ENCODE peak calls at places on chromosomes 13 and 19, in eight cellular contexts. W, R, T, C, K, B, P and Z are unnamed samples.
A peak's percentile ranks its signal among the peaks of the same experiment; 100 is the strongest.

GRCh38 chr19:11612816-11613511 is 15.7 kb downstream of the ZNF627 start:
- DNase-seq in W (peak; percentile 38), T (peak; percentile 20), P (no peak), C (no peak), B (no peak), R (no peak), K (no peak), Z (no peak)

GRCh38 chr19:29525901-29526729 is at the start of gene VSTM2B:
- DNase-seq in C (no peak), K (no peak), B (peak; percentile 54), R (no peak), W (no peak), P (no peak), T (no peak), Z (peak; percentile 73)

GRCh38 chr13:113869263-113869662 is 5.4 kb upstream of the GAS6 start:
- DNase-seq in K (no peak), P (peak; percentile 2), R (no peak), C (no peak), T (no peak), W (no peak), B (no peak), Z (no peak)

GRCh38 chr19:10339380-10339960 is at the start of gene ICAM3:
- DNase-seq in W (no peak), T (peak; percentile 82), P (peak; percentile 59), C (no peak), R (no peak), K (no peak), B (no peak), Z (no peak)

GRCh38 chr13:20436505-20436904 is 89.2 kb downstream of the CRYL1 start:
- DNase-seq in C (no peak), T (no peak), R (no peak), P (no peak), K (no peak), B (no peak), W (no peak), Z (no peak)

GRCh38 chr13:84873951-84874350 is 925.3 kb downstream of the SLITRK6 start:
- DNase-seq in K (no peak), T (no peak), W (no peak), R (no peak), B (no peak), P (no peak), C (no peak), Z (no peak)

GRCh38 chr19:18446811-18447359 is 9.0 kb upstream of the ISYNA1 start:
- DNase-seq in K (no peak), W (no peak), T (no peak), P (no peak), C (no peak), B (no peak), R (no peak), Z (no peak)

GRCh38 chr19:10871711-10872550 is 578 bp downstream of the CARM1 start:
- DNase-seq in K (peak; percentile 70), T (peak; percentile 54), W (peak; percentile 62), C (peak; percentile 19), R (no peak), P (peak; percentile 29), B (peak; percentile 74), Z (peak; percentile 74)

GRCh38 chr19:29404015-29404414 is 121.8 kb upstream of the VSTM2B start:
- DNase-seq in W (no peak), R (no peak), B (no peak), C (no peak), T (no peak), K (no peak), P (no peak), Z (no peak)

GRCh38 chr13:42384265-42384664 is 112.3 kb downstream of the AKAP11 start:
- DNase-seq in K (peak; percentile 66), R (no peak), B (no peak), P (no peak), T (no peak), C (peak; percentile 59), W (no peak), Z (no peak)

GRCh38 chr13:113022391-113023216 is 53.6 kb downstream of the MCF2L start:
- DNase-seq in K (peak; percentile 34), P (no peak), W (no peak), T (no peak), R (no peak), B (no peak), C (no peak), Z (peak; percentile 94)

GRCh38 chr19:50461066-50461875 is 15.0 kb upstream of the EMC10 start:
- DNase-seq in K (peak; percentile 76), R (peak; percentile 48), C (peak; percentile 88), B (peak; percentile 93), W (peak; percentile 79), P (peak; percentile 58), T (peak; percentile 86), Z (peak; percentile 87)

GRCh38 chr13:68369739-68370138 is 1139.6 kb upstream of the PCDH9 start:
- DNase-seq in W (no peak), B (no peak), P (no peak), K (peak; percentile 18), T (no peak), C (peak; percentile 68), R (no peak), Z (no peak)

GRCh38 chr19:8342684-8343482 is at the start of gene KANK3:
- DNase-seq in K (peak; percentile 94), B (peak; percentile 99), R (peak; percentile 97), T (peak; percentile 93), W (peak; percentile 91), P (peak; percentile 94), C (peak; percentile 99), Z (peak; percentile 97)

GRCh38 chr19:35269425-35270117 is 809 bp downstream of the USF2 start:
- DNase-seq in W (peak; percentile 86), R (peak; percentile 75), B (peak; percentile 89), T (peak; percentile 90), C (peak; percentile 76), P (peak; percentile 79), K (peak; percentile 93), Z (peak; percentile 94)

GRCh38 chr19:36081385-36081784 is 26.7 kb downstream of the WDR62 start:
- DNase-seq in C (no peak), P (no peak), R (no peak), K (no peak), W (no peak), B (no peak), T (no peak), Z (no peak)

GRCh38 chr13:41523396-41523795 is 66.0 kb downstream of the RGCC start:
- DNase-seq in C (no peak), R (no peak), K (no peak), B (no peak), T (no peak), P (no peak), W (no peak), Z (no peak)

GRCh38 chr19:51410950-51411748 is 6.3 kb downstream of the SIGLEC10 start:
- DNase-seq in W (no peak), B (no peak), P (no peak), R (no peak), C (peak; percentile 21), T (no peak), K (no peak), Z (no peak)

GRCh38 chr13:109734002-109734785 is 52.2 kb downstream of the IRS2 start:
- DNase-seq in P (no peak), B (no peak), W (no peak), C (no peak), R (no peak), K (no peak), T (no peak), Z (no peak)

GRCh38 chr13:109733550-109733949 is 52.8 kb downstream of the IRS2 start:
- DNase-seq in R (no peak), P (no peak), W (no peak), K (no peak), T (no peak), C (no peak), B (no peak), Z (no peak)

GRCh38 chr13:109737606-109738005 is 48.8 kb downstream of the IRS2 start:
- DNase-seq in B (no peak), T (no peak), W (peak; percentile 91), C (no peak), K (no peak), P (no peak), R (no peak), Z (no peak)

GRCh38 chr13:109737046-109737573 is 49.3 kb downstream of the IRS2 start:
- DNase-seq in K (no peak), T (no peak), P (no peak), B (no peak), C (no peak), W (no peak), R (no peak), Z (no peak)

GRCh38 chr13:109735567-109735966 is 50.8 kb downstream of the IRS2 start:
- DNase-seq in P (no peak), T (no peak), W (no peak), R (no peak), K (no peak), C (no peak), B (no peak), Z (no peak)
- TF ChIP-seq EZH2phosphoT487 in P (no peak), T (no peak), W (no peak), R (no peak), K (no peak), C (no peak), B (no peak), Z (no peak)

GRCh38 chr19:57167385-57167784 is at the start of gene DUXA:
- DNase-seq in K (no peak), W (no peak), R (no peak), T (no peak), B (no peak), P (no peak), C (no peak), Z (no peak)
- H3K9me3 ChIP-seq in K (no peaks in the 10 kb centered on the region), W (no peaks in the 10 kb centered on the region), R (peaks cover 3% of the 10 kb centered on the region), T (no peaks in the 10 kb centered on the region), B (no peaks in the 10 kb centered on the region), P (no peaks in the 10 kb centered on the region), C (no peaks in the 10 kb centered on the region), Z (peaks cover 7% of the 10 kb centered on the region)

DNA sequence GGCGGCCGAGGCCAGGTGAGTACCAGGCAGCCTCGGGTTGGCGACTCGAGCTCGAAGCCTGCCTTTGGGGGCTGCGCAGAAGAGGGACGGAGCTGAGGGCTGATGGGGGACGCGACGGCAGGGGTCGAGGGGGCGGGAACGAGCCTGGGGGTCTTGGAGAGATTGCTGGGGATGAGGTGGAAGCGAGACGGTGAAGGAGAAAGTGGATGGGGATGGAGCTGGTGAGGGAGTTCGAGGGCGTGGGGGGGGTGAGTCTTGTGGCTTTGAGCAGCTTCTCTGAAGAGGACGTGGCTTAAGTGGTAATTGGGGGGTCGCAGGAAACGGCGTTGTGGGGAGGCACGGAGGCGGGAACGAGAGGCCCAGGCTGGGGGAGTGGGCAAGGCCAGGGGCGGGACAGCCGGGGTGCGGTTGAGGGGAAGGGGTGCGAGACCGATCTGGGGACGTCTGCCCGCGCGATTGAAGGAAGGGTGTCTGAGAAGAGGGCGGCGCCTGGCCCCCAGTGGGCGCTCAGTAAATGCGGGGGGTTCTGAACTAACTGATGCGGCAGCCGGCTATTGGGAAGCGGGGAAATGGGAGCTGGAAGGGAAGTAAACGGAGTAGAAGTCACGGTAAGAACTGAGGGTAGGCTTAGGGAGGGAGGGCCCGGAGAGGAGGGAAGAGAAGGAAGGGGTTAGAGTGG is 422 bp downstream of the MYO9B start:
- DNase-seq in B (no peak), R (no peak), C (peak; percentile 18), W (peak; percentile 65), P (peak; percentile 31), T (peak; percentile 48), K (peak; percentile 50), Z (peak; percentile 56)
- TF ChIP-seq EZH2phosphoT487 in B (no peak), R (no peak), C (no peak), W (no peak), P (no peak), T (no peak), K (no peak), Z (no peak)

DNA sequence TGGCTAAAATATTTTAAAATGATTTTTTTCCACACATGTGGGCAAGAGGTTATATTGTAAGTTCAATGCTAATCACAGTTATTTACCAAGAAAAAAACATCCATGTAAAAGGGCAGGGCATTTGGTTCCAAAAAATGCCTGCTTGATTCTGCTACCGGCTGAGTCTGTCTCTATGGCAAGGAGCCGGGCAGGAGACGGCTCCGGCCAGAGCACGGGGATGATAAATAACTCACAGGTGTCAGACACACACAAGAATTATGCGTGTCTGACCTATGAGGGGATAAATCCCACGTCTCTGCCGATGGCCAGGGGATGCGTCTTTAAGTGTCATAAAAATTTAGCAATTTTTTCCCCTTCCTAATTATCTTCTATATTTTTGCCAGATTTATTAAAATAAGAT is 253.8 kb downstream of the ZNF536 start:
- DNase-seq in T (no peak), W (no peak), C (no peak), K (no peak), B (no peak), R (no peak), P (no peak), Z (no peak)
- H3K9me3 ChIP-seq in T (peaks cover 5% of the 10 kb centered on the region), W (no peaks in the 10 kb centered on the region), C (no peaks in the 10 kb centered on the region), K (no peaks in the 10 kb centered on the region), B (no peaks in the 10 kb centered on the region), R (peaks cover 6% of the 10 kb centered on the region), P (no peaks in the 10 kb centered on the region), Z (no peaks in the 10 kb centered on the region)